ENCODE peak calls at places on chromosomes 6 and 20, in ten cellular contexts. One of them, this sample, is unnamed.

GRCh38 chr6:37182736-37183590 is 13.0 kb downstream of the PIM1 start:
- DNase-seq in brain microvascular endothelial cell: no peak
- DNase-seq in stimulated activated CD4-positive, alpha-beta T cell treated with anti-CD3 and anti-CD28 coated beads, Interleukin-15, amount 100 ng/mL, for 1 hour: peak
- DNase-seq in anterior cingulate cortex: no peak
- DNase-seq in amniotic stem cell: no peak
- DNase-seq in GM23248: no peak
- DNase-seq in fibroblast of the aortic adventitia: no peak
- DNase-seq in left ventricle myocardium inferior: no peak
- DNase-seq in progenitor cell of endocrine pancreas: no peak
- DNase-seq in NCI-H2081 treated with DMSO at 0.1 percent for 48 hours: no peak
- DNase-seq in this sample: no peak

GRCh38 chr20:63130654-63131577 is 85.0 kb downstream of the YTHDF1 start:
- DNase-seq in anterior cingulate cortex: no peak
- DNase-seq in progenitor cell of endocrine pancreas: no peak
- DNase-seq in fibroblast of the aortic adventitia: no peak
- DNase-seq in GM23248: no peak
- DNase-seq in amniotic stem cell: no peak
- DNase-seq in NCI-H2081 treated with DMSO at 0.1 percent for 48 hours: no peak
- DNase-seq in stimulated activated CD4-positive, alpha-beta T cell treated with anti-CD3 and anti-CD28 coated beads, Interleukin-15, amount 100 ng/mL, for 1 hour: no peak
- DNase-seq in left ventricle myocardium inferior: no peak
- DNase-seq in brain microvascular endothelial cell: no peak
- DNase-seq in this sample: no peak

GRCh38 chr6:14734416-14735340 is 511.2 kb upstream of the JARID2 start:
- DNase-seq in anterior cingulate cortex: no peak
- DNase-seq in NCI-H2081 treated with DMSO at 0.1 percent for 48 hours: no peak
- DNase-seq in amniotic stem cell: peak
- DNase-seq in left ventricle myocardium inferior: no peak
- DNase-seq in GM23248: peak
- DNase-seq in stimulated activated CD4-positive, alpha-beta T cell treated with anti-CD3 and anti-CD28 coated beads, Interleukin-15, amount 100 ng/mL, for 1 hour: no peak
- DNase-seq in fibroblast of the aortic adventitia: peak
- DNase-seq in brain microvascular endothelial cell: peak
- DNase-seq in progenitor cell of endocrine pancreas: no peak
- DNase-seq in this sample: peak

GRCh38 chr6:85640806-85641205 is 1.9 kb downstream of the SYNCRIP start:
- DNase-seq in anterior cingulate cortex: no peak
- DNase-seq in left ventricle myocardium inferior: no peak
- DNase-seq in GM23248: peak
- DNase-seq in fibroblast of the aortic adventitia: peak
- DNase-seq in NCI-H2081 treated with DMSO at 0.1 percent for 48 hours: no peak
- DNase-seq in stimulated activated CD4-positive, alpha-beta T cell treated with anti-CD3 and anti-CD28 coated beads, Interleukin-15, amount 100 ng/mL, for 1 hour: no peak
- DNase-seq in progenitor cell of endocrine pancreas: no peak
- DNase-seq in amniotic stem cell: no peak
- DNase-seq in brain microvascular endothelial cell: no peak
- DNase-seq in this sample: peak

GRCh38 chr6:121944361-121944760 is 455.1 kb upstream of the HSF2 start:
- DNase-seq in left ventricle myocardium inferior: no peak
- DNase-seq in progenitor cell of endocrine pancreas: no peak
- DNase-seq in brain microvascular endothelial cell: no peak
- DNase-seq in GM23248: peak
- DNase-seq in stimulated activated CD4-positive, alpha-beta T cell treated with anti-CD3 and anti-CD28 coated beads, Interleukin-15, amount 100 ng/mL, for 1 hour: no peak
- DNase-seq in fibroblast of the aortic adventitia: peak
- DNase-seq in NCI-H2081 treated with DMSO at 0.1 percent for 48 hours: no peak
- DNase-seq in anterior cingulate cortex: no peak
- DNase-seq in amniotic stem cell: no peak
- DNase-seq in this sample: peak

GRCh38 chr6:34610819-34611477 is 54.8 kb upstream of the SPDEF start:
- DNase-seq in anterior cingulate cortex: no peak
- DNase-seq in NCI-H2081 treated with DMSO at 0.1 percent for 48 hours: no peak
- DNase-seq in brain microvascular endothelial cell: peak
- DNase-seq in fibroblast of the aortic adventitia: peak
- DNase-seq in progenitor cell of endocrine pancreas: no peak
- DNase-seq in amniotic stem cell: peak
- DNase-seq in left ventricle myocardium inferior: no peak
- DNase-seq in GM23248: peak
- DNase-seq in stimulated activated CD4-positive, alpha-beta T cell treated with anti-CD3 and anti-CD28 coated beads, Interleukin-15, amount 100 ng/mL, for 1 hour: no peak
- DNase-seq in this sample: peak

GRCh38 chr20:54112221-54112884 is 42.0 kb upstream of the BCAS1 start:
- DNase-seq in brain microvascular endothelial cell: no peak
- DNase-seq in amniotic stem cell: no peak
- DNase-seq in GM23248: peak
- DNase-seq in fibroblast of the aortic adventitia: peak
- DNase-seq in anterior cingulate cortex: no peak
- DNase-seq in NCI-H2081 treated with DMSO at 0.1 percent for 48 hours: no peak
- DNase-seq in left ventricle myocardium inferior: no peak
- DNase-seq in progenitor cell of endocrine pancreas: no peak
- DNase-seq in stimulated activated CD4-positive, alpha-beta T cell treated with anti-CD3 and anti-CD28 coated beads, Interleukin-15, amount 100 ng/mL, for 1 hour: no peak
- DNase-seq in this sample: no peak

GRCh38 chr20:62029296-62029695 is 36.4 kb downstream of the TAF4 start:
- DNase-seq in amniotic stem cell: no peak
- DNase-seq in brain microvascular endothelial cell: no peak
- DNase-seq in GM23248: no peak
- DNase-seq in progenitor cell of endocrine pancreas: no peak
- DNase-seq in anterior cingulate cortex: no peak
- DNase-seq in fibroblast of the aortic adventitia: no peak
- DNase-seq in stimulated activated CD4-positive, alpha-beta T cell treated with anti-CD3 and anti-CD28 coated beads, Interleukin-15, amount 100 ng/mL, for 1 hour: no peak
- DNase-seq in left ventricle myocardium inferior: no peak
- DNase-seq in NCI-H2081 treated with DMSO at 0.1 percent for 48 hours: no peak
- DNase-seq in this sample: no peak

GRCh38 chr20:47336013-47336754 is 20.3 kb downstream of the ZMYND8 start:
- DNase-seq in brain microvascular endothelial cell: no peak
- DNase-seq in left ventricle myocardium inferior: peak
- DNase-seq in fibroblast of the aortic adventitia: peak
- DNase-seq in GM23248: peak
- DNase-seq in stimulated activated CD4-positive, alpha-beta T cell treated with anti-CD3 and anti-CD28 coated beads, Interleukin-15, amount 100 ng/mL, for 1 hour: no peak
- DNase-seq in progenitor cell of endocrine pancreas: no peak
- DNase-seq in amniotic stem cell: no peak
- DNase-seq in anterior cingulate cortex: peak
- DNase-seq in NCI-H2081 treated with DMSO at 0.1 percent for 48 hours: no peak
- DNase-seq in this sample: no peak

GRCh38 chr6:3159805-3160781 is 2.7 kb upstream of the TUBB2A start:
- DNase-seq in amniotic stem cell: no peak
- DNase-seq in left ventricle myocardium inferior: no peak
- DNase-seq in GM23248: no peak
- DNase-seq in NCI-H2081 treated with DMSO at 0.1 percent for 48 hours: peak
- DNase-seq in anterior cingulate cortex: no peak
- DNase-seq in brain microvascular endothelial cell: no peak
- DNase-seq in stimulated activated CD4-positive, alpha-beta T cell treated with anti-CD3 and anti-CD28 coated beads, Interleukin-15, amount 100 ng/mL, for 1 hour: peak
- DNase-seq in fibroblast of the aortic adventitia: no peak
- DNase-seq in progenitor cell of endocrine pancreas: no peak
- DNase-seq in this sample: no peak

GRCh38 chr6:38404900-38405556 is 234.7 kb downstream of the BTBD9 start:
- DNase-seq in left ventricle myocardium inferior: no peak
- DNase-seq in stimulated activated CD4-positive, alpha-beta T cell treated with anti-CD3 and anti-CD28 coated beads, Interleukin-15, amount 100 ng/mL, for 1 hour: no peak
- DNase-seq in fibroblast of the aortic adventitia: peak
- DNase-seq in NCI-H2081 treated with DMSO at 0.1 percent for 48 hours: no peak
- DNase-seq in amniotic stem cell: no peak
- DNase-seq in GM23248: peak
- DNase-seq in brain microvascular endothelial cell: no peak
- DNase-seq in progenitor cell of endocrine pancreas: no peak
- DNase-seq in anterior cingulate cortex: no peak
- DNase-seq in this sample: peak

GRCh38 chr6:11198663-11199603 is 33.5 kb downstream of the NEDD9 start:
- DNase-seq in brain microvascular endothelial cell: no peak
- DNase-seq in stimulated activated CD4-positive, alpha-beta T cell treated with anti-CD3 and anti-CD28 coated beads, Interleukin-15, amount 100 ng/mL, for 1 hour: no peak
- DNase-seq in NCI-H2081 treated with DMSO at 0.1 percent for 48 hours: no peak
- DNase-seq in progenitor cell of endocrine pancreas: no peak
- DNase-seq in left ventricle myocardium inferior: no peak
- DNase-seq in fibroblast of the aortic adventitia: no peak
- DNase-seq in GM23248: no peak
- DNase-seq in amniotic stem cell: no peak
- DNase-seq in anterior cingulate cortex: no peak
- DNase-seq in this sample: no peak

GRCh38 chr20:52481443-52481842 is 289.9 kb upstream of the ZFP64 start:
- DNase-seq in NCI-H2081 treated with DMSO at 0.1 percent for 48 hours: no peak
- DNase-seq in fibroblast of the aortic adventitia: no peak
- DNase-seq in amniotic stem cell: no peak
- DNase-seq in brain microvascular endothelial cell: no peak
- DNase-seq in stimulated activated CD4-positive, alpha-beta T cell treated with anti-CD3 and anti-CD28 coated beads, Interleukin-15, amount 100 ng/mL, for 1 hour: no peak
- DNase-seq in left ventricle myocardium inferior: no peak
- DNase-seq in GM23248: no peak
- DNase-seq in anterior cingulate cortex: no peak
- DNase-seq in progenitor cell of endocrine pancreas: no peak
- DNase-seq in this sample: peak

GRCh38 chr6:159042003-159042823 is 2.6 kb downstream of the TAGAP start:
- DNase-seq in amniotic stem cell: peak
- DNase-seq in stimulated activated CD4-positive, alpha-beta T cell treated with anti-CD3 and anti-CD28 coated beads, Interleukin-15, amount 100 ng/mL, for 1 hour: peak
- DNase-seq in fibroblast of the aortic adventitia: peak
- DNase-seq in NCI-H2081 treated with DMSO at 0.1 percent for 48 hours: no peak
- DNase-seq in brain microvascular endothelial cell: peak
- DNase-seq in progenitor cell of endocrine pancreas: peak
- DNase-seq in GM23248: peak
- DNase-seq in anterior cingulate cortex: no peak
- DNase-seq in left ventricle myocardium inferior: no peak
- DNase-seq in this sample: peak

GRCh38 chr6:97240222-97240621 is 42.8 kb downstream of the MMS22L start:
- DNase-seq in amniotic stem cell: peak
- DNase-seq in left ventricle myocardium inferior: no peak
- DNase-seq in progenitor cell of endocrine pancreas: no peak
- DNase-seq in anterior cingulate cortex: no peak
- DNase-seq in GM23248: peak
- DNase-seq in NCI-H2081 treated with DMSO at 0.1 percent for 48 hours: no peak
- DNase-seq in brain microvascular endothelial cell: peak
- DNase-seq in fibroblast of the aortic adventitia: peak
- DNase-seq in stimulated activated CD4-positive, alpha-beta T cell treated with anti-CD3 and anti-CD28 coated beads, Interleukin-15, amount 100 ng/mL, for 1 hour: no peak
- DNase-seq in this sample: peak

GRCh38 chr6:136582702-136583471 is 32.7 kb upstream of the MAP7 start:
- DNase-seq in fibroblast of the aortic adventitia: peak
- DNase-seq in brain microvascular endothelial cell: peak
- DNase-seq in amniotic stem cell: peak
- DNase-seq in GM23248: peak
- DNase-seq in anterior cingulate cortex: no peak
- DNase-seq in NCI-H2081 treated with DMSO at 0.1 percent for 48 hours: no peak
- DNase-seq in stimulated activated CD4-positive, alpha-beta T cell treated with anti-CD3 and anti-CD28 coated beads, Interleukin-15, amount 100 ng/mL, for 1 hour: no peak
- DNase-seq in progenitor cell of endocrine pancreas: no peak
- DNase-seq in left ventricle myocardium inferior: no peak
- DNase-seq in this sample: peak

GRCh38 chr6:24888967-24889366 is 46.8 kb downstream of the RIPOR2 start:
- DNase-seq in anterior cingulate cortex: no peak
- DNase-seq in stimulated activated CD4-positive, alpha-beta T cell treated with anti-CD3 and anti-CD28 coated beads, Interleukin-15, amount 100 ng/mL, for 1 hour: no peak
- DNase-seq in amniotic stem cell: no peak
- DNase-seq in brain microvascular endothelial cell: no peak
- DNase-seq in NCI-H2081 treated with DMSO at 0.1 percent for 48 hours: no peak
- DNase-seq in progenitor cell of endocrine pancreas: no peak
- DNase-seq in fibroblast of the aortic adventitia: no peak
- DNase-seq in GM23248: no peak
- DNase-seq in left ventricle myocardium inferior: no peak
- DNase-seq in this sample: no peak

GRCh38 chr6:166952567-166953464 is 3.5 kb downstream of the RNASET2 start:
- DNase-seq in NCI-H2081 treated with DMSO at 0.1 percent for 48 hours: no peak
- DNase-seq in progenitor cell of endocrine pancreas: no peak
- DNase-seq in anterior cingulate cortex: no peak
- DNase-seq in brain microvascular endothelial cell: no peak
- DNase-seq in left ventricle myocardium inferior: no peak
- DNase-seq in GM23248: no peak
- DNase-seq in amniotic stem cell: no peak
- DNase-seq in stimulated activated CD4-positive, alpha-beta T cell treated with anti-CD3 and anti-CD28 coated beads, Interleukin-15, amount 100 ng/mL, for 1 hour: no peak
- DNase-seq in fibroblast of the aortic adventitia: no peak
- DNase-seq in this sample: no peak

GRCh38 chr20:26208296-26209091 is 511.8 kb upstream of the ZNF337 start:
- DNase-seq in anterior cingulate cortex: no peak
- DNase-seq in amniotic stem cell: no peak
- DNase-seq in stimulated activated CD4-positive, alpha-beta T cell treated with anti-CD3 and anti-CD28 coated beads, Interleukin-15, amount 100 ng/mL, for 1 hour: peak
- DNase-seq in NCI-H2081 treated with DMSO at 0.1 percent for 48 hours: no peak
- DNase-seq in GM23248: peak
- DNase-seq in left ventricle myocardium inferior: no peak
- DNase-seq in brain microvascular endothelial cell: no peak
- DNase-seq in progenitor cell of endocrine pancreas: peak
- DNase-seq in fibroblast of the aortic adventitia: no peak
- DNase-seq in this sample: peak

GRCh38 chr6:157724960-157725741 is 97.9 kb upstream of the SNX9 start:
- DNase-seq in NCI-H2081 treated with DMSO at 0.1 percent for 48 hours: no peak
- DNase-seq in left ventricle myocardium inferior: peak
- DNase-seq in brain microvascular endothelial cell: no peak
- DNase-seq in stimulated activated CD4-positive, alpha-beta T cell treated with anti-CD3 and anti-CD28 coated beads, Interleukin-15, amount 100 ng/mL, for 1 hour: no peak
- DNase-seq in GM23248: no peak
- DNase-seq in fibroblast of the aortic adventitia: peak
- DNase-seq in amniotic stem cell: no peak
- DNase-seq in anterior cingulate cortex: no peak
- DNase-seq in progenitor cell of endocrine pancreas: no peak
- DNase-seq in this sample: no peak

GRCh38 chr20:31712564-31713311 is 9.9 kb downstream of the BCL2L1 start:
- DNase-seq in progenitor cell of endocrine pancreas: peak
- DNase-seq in brain microvascular endothelial cell: peak
- DNase-seq in NCI-H2081 treated with DMSO at 0.1 percent for 48 hours: no peak
- DNase-seq in amniotic stem cell: no peak
- DNase-seq in fibroblast of the aortic adventitia: peak
- DNase-seq in left ventricle myocardium inferior: peak
- DNase-seq in anterior cingulate cortex: peak
- DNase-seq in stimulated activated CD4-positive, alpha-beta T cell treated with anti-CD3 and anti-CD28 coated beads, Interleukin-15, amount 100 ng/mL, for 1 hour: no peak
- DNase-seq in GM23248: peak
- DNase-seq in this sample: peak

GRCh38 chr6:142380626-142381025 is 78.8 kb downstream of the ADGRG6 start:
- DNase-seq in left ventricle myocardium inferior: peak
- DNase-seq in stimulated activated CD4-positive, alpha-beta T cell treated with anti-CD3 and anti-CD28 coated beads, Interleukin-15, amount 100 ng/mL, for 1 hour: no peak
- DNase-seq in progenitor cell of endocrine pancreas: no peak
- DNase-seq in brain microvascular endothelial cell: no peak
- DNase-seq in NCI-H2081 treated with DMSO at 0.1 percent for 48 hours: no peak
- DNase-seq in amniotic stem cell: no peak
- DNase-seq in GM23248: no peak
- DNase-seq in anterior cingulate cortex: no peak
- DNase-seq in fibroblast of the aortic adventitia: no peak
- DNase-seq in this sample: no peak

GRCh38 chr6:49257549-49257948 is 205.5 kb downstream of the MMUT start:
- DNase-seq in NCI-H2081 treated with DMSO at 0.1 percent for 48 hours: no peak
- DNase-seq in stimulated activated CD4-positive, alpha-beta T cell treated with anti-CD3 and anti-CD28 coated beads, Interleukin-15, amount 100 ng/mL, for 1 hour: no peak
- DNase-seq in amniotic stem cell: no peak
- DNase-seq in GM23248: no peak
- DNase-seq in progenitor cell of endocrine pancreas: no peak
- DNase-seq in fibroblast of the aortic adventitia: no peak
- DNase-seq in brain microvascular endothelial cell: no peak
- DNase-seq in left ventricle myocardium inferior: no peak
- DNase-seq in anterior cingulate cortex: no peak
- DNase-seq in this sample: no peak

GRCh38 chr6:84081222-84081621 is 47.6 kb downstream of the MRAP2 start:
- DNase-seq in GM23248: no peak
- DNase-seq in brain microvascular endothelial cell: no peak
- DNase-seq in left ventricle myocardium inferior: no peak
- DNase-seq in amniotic stem cell: no peak
- DNase-seq in progenitor cell of endocrine pancreas: no peak
- DNase-seq in anterior cingulate cortex: no peak
- DNase-seq in NCI-H2081 treated with DMSO at 0.1 percent for 48 hours: no peak
- DNase-seq in fibroblast of the aortic adventitia: no peak
- DNase-seq in stimulated activated CD4-positive, alpha-beta T cell treated with anti-CD3 and anti-CD28 coated beads, Interleukin-15, amount 100 ng/mL, for 1 hour: no peak
- DNase-seq in this sample: no peak

GRCh38 chr6:54916858-54917257 is 70.3 kb downstream of the FAM83B start:
- DNase-seq in fibroblast of the aortic adventitia: no peak
- DNase-seq in amniotic stem cell: no peak
- DNase-seq in anterior cingulate cortex: no peak
- DNase-seq in stimulated activated CD4-positive, alpha-beta T cell treated with anti-CD3 and anti-CD28 coated beads, Interleukin-15, amount 100 ng/mL, for 1 hour: no peak
- DNase-seq in progenitor cell of endocrine pancreas: no peak
- DNase-seq in left ventricle myocardium inferior: no peak
- DNase-seq in GM23248: peak
- DNase-seq in NCI-H2081 treated with DMSO at 0.1 percent for 48 hours: no peak
- DNase-seq in brain microvascular endothelial cell: no peak
- DNase-seq in this sample: no peak

GRCh38 chr6:168179133-168179532 is 100.1 kb upstream of the FRMD1 start:
- DNase-seq in left ventricle myocardium inferior: no peak
- DNase-seq in GM23248: no peak
- DNase-seq in progenitor cell of endocrine pancreas: no peak
- DNase-seq in NCI-H2081 treated with DMSO at 0.1 percent for 48 hours: no peak
- DNase-seq in fibroblast of the aortic adventitia: no peak
- DNase-seq in anterior cingulate cortex: no peak
- DNase-seq in stimulated activated CD4-positive, alpha-beta T cell treated with anti-CD3 and anti-CD28 coated beads, Interleukin-15, amount 100 ng/mL, for 1 hour: no peak
- DNase-seq in amniotic stem cell: no peak
- DNase-seq in brain microvascular endothelial cell: no peak
- DNase-seq in this sample: no peak